ENCODE peak calls at places on chromosomes 2 and 18, in eight cellular contexts. B, O, R, N, I, S, X and A are unnamed samples.
A peak's percentile ranks its signal among the peaks of the same experiment; 100 is the strongest.

GRCh38 chr18:57975805-57976204 is 68.2 kb upstream of the NEDD4L start:
- DNase-seq in B (no peak), O (no peak), X (no peak), S (no peak), N (no peak), I (no peak), R (no peak), A (no peak)

GRCh38 chr2:179751184-179751809 is 110.1 kb downstream of the ZNF385B start:
- DNase-seq in S (no peak), R (peak; percentile 45), B (peak; percentile 29), X (no peak), O (no peak), I (no peak), N (no peak), A (no peak)

GRCh38 chr2:163345795-163346573 is 389.8 kb downstream of the FIGN start:
- DNase-seq in S (no peak), B (peak; percentile 67), X (no peak), R (peak; percentile 64), O (no peak), N (no peak), I (no peak), A (no peak)

GRCh38 chr2:46148369-46148736 is 148.9 kb upstream of the EPAS1 start:
- DNase-seq in I (no peak), S (no peak), R (no peak), O (no peak), N (no peak), B (no peak), X (no peak), A (no peak)

GRCh38 chr2:66441651-66442365 is 6.9 kb downstream of the MEIS1 start:
- DNase-seq in I (no peak), R (peak; percentile 68), B (no peak), S (no peak), N (no peak), X (no peak), O (no peak), A (no peak)

GRCh38 chr2:230770804-230771203 is 58.2 kb downstream of the CAB39 start:
- DNase-seq in R (no peak), I (no peak), O (no peak), X (no peak), N (no peak), S (no peak), B (no peak), A (no peak)

GRCh38 chr2:177075254-177075653 is 137.3 kb upstream of the HNRNPA3 start:
- DNase-seq in N (no peak), R (no peak), O (no peak), S (no peak), X (no peak), I (no peak), B (no peak), A (no peak)

GRCh38 chr2:17879137-17879912 is 858 bp downstream of the KCNS3 start:
- DNase-seq in O (peak; percentile 75), S (peak; percentile 42), B (peak; percentile 52), R (peak; percentile 66), N (peak; percentile 94), I (no peak), X (no peak), A (no peak)

GRCh38 chr18:48017625-48018024 is 87.2 kb upstream of the SMAD2 start:
- DNase-seq in I (no peak), X (no peak), O (peak; percentile 13), S (no peak), R (no peak), B (no peak), N (peak; percentile 5), A (no peak)

GRCh38 chr2:148660999-148661398 is 16.4 kb downstream of the EPC2 start:
- DNase-seq in N (no peak), B (no peak), R (no peak), O (no peak), S (no peak), I (no peak), X (no peak), A (no peak)

GRCh38 chr2:135822855-135823254 is 14.1 kb downstream of the LCT start:
- DNase-seq in N (no peak), X (no peak), O (no peak), I (no peak), B (no peak), R (no peak), S (no peak), A (no peak)

GRCh38 chr2:39160982-39161381 is 40.1 kb upstream of the SOS1 start:
- DNase-seq in I (no peak), B (no peak), S (no peak), O (no peak), N (no peak), X (no peak), R (no peak), A (no peak)

GRCh38 chr18:49481317-49481716 is 5.7 kb downstream of the C18orf32 start:
- DNase-seq in B (no peak), N (no peak), S (no peak), R (no peak), X (no peak), O (no peak), I (no peak), A (no peak)

GRCh38 chr2:181683518-181684453 is 3.5 kb upstream of the NEUROD1 start:
- DNase-seq in S (no peak), I (no peak), N (peak; percentile 86), R (no peak), O (no peak), X (no peak), B (peak; percentile 52), A (no peak)

GRCh38 chr2:127176371-127177311 is 43.5 kb downstream of the CYP27C1 start:
- DNase-seq in X (no peak), N (peak; percentile 73), R (no peak), B (no peak), O (peak; percentile 29), S (peak; percentile 66), I (no peak), A (no peak)

GRCh38 chr18:47260138-47260923 is 8.9 kb upstream of the SKOR2 start:
- DNase-seq in S (no peak), O (peak; percentile 31), B (peak; percentile 72), N (peak; percentile 96), R (peak; percentile 55), I (no peak), X (no peak), A (no peak)

GRCh38 chr18:32425466-32425865 is 45.2 kb downstream of the GAREM1 start:
- DNase-seq in X (no peak), B (no peak), O (no peak), N (no peak), S (no peak), I (no peak), R (peak; percentile 79), A (no peak)

GRCh38 chr2:237596856-237597679 is 6.5 kb upstream of the RAB17 start:
- DNase-seq in S (no peak), O (no peak), I (no peak), N (peak; percentile 58), R (no peak), X (no peak), B (no peak), A (no peak)

DNA sequence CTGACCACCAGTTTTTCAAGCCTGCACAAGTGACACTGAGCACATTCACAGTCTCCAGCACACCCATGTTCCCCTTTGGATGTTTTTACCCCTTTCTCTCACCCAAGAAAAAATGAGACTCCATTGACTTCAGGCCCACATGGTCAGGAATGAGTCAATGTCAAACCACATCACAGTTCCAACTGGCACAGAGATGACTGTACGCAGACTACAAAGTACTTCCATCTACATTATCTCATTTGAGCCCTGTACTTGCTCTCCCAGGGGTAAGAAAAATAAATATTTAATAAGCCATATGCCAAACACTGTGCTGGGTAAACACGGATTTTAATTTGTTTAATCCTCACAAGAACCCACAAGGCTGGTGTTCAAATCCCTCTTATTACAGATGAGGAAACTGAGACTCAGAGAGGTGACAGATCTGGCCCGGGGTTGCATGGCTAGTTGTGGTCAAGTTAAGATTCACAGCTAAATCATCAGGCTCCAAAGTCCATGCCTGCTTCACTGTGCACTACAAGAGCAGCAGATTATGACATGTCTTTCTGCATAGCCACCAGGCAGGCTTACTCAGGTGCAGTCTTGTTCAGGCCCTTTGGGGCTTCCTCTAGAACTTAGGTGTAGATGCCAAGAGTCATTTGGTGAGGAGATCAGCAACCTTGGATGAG is 106.1 kb downstream of the TXNL1 start:
- DNase-seq in X (no peak), O (no peak), R (peak; percentile 57), I (no peak), N (no peak), B (peak; percentile 38), S (no peak), A (no peak)
- TF ChIP-seq CTCF in X (no peak), O (no peak), R (no peak), I (no peak), N (no peak), B (no peak), S (no peak), A (no peak)

GRCh38 chr2:144162652-144163051 is 357.3 kb downstream of the ZEB2 start:
- DNase-seq in X (no peak), B (peak; percentile 10), O (peak; percentile 28), N (peak; percentile 83), I (peak; percentile 39), S (no peak), R (no peak), A (no peak)
- TF ChIP-seq CTCF in X (no peak), B (peak; percentile 62), O (peak; percentile 21), N (peak; percentile 94), I (peak; percentile 70), S (no peak), R (peak; percentile 16), A (peak; percentile 40)

DNA sequence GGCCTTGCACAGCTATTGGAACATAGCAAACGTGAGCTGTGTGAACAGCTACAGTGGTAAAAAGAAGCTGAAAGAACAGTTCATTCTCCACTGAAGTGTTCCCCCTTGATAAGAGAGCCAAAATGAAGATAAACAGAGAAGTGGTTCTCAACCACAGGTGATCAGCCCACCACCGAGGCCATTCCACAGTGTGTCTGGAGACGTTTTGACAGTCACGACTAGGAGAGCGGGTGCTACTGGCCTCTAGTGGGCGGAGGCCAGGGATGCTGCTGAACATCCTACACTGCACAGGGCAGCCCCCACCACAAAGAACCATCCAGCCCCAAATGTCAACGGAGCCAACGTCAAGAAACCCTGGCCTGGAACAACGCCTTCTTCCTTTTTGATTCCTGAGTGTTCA is 38.4 kb downstream of the ADCY3 start:
- DNase-seq in R (no peak), O (no peak), X (no peak), I (no peak), S (no peak), N (no peak), B (no peak), A (no peak)
- TF ChIP-seq CTCF in R (peak; percentile 16), O (no peak), X (no peak), I (no peak), S (no peak), N (peak; percentile 62), B (no peak), A (no peak)

GRCh38 chr18:26471826-26472225 is 76.5 kb downstream of the KCTD1 start:
- DNase-seq in I (no peak), B (no peak), R (no peak), N (no peak), X (no peak), S (no peak), O (no peak), A (no peak)

GRCh38 chr18:26471027-26471426 is 77.3 kb downstream of the KCTD1 start:
- DNase-seq in X (no peak), I (no peak), O (no peak), B (no peak), R (peak; percentile 69), N (no peak), S (no peak), A (no peak)

GRCh38 chr18:26470011-26470637 is 78.2 kb downstream of the KCTD1 start:
- DNase-seq in I (no peak), R (peak; percentile 36), O (no peak), S (no peak), B (peak; percentile 46), X (no peak), N (no peak), A (no peak)

GRCh38 chr18:26466026-26466425 is 82.3 kb downstream of the KCTD1 start:
- DNase-seq in B (no peak), S (no peak), X (no peak), O (no peak), I (no peak), N (no peak), R (no peak), A (no peak)

GRCh38 chr18:26468931-26469340 is 79.4 kb downstream of the KCTD1 start:
- DNase-seq in N (peak; percentile 89), S (no peak), O (no peak), B (peak; percentile 44), R (no peak), X (no peak), I (no peak), A (no peak)
- TF ChIP-seq CTCF in N (peak; percentile 85), S (no peak), O (peak; percentile 18), B (peak; percentile 59), R (peak; percentile 61), X (no peak), I (peak; percentile 23), A (no peak)